ENCODE peak calls at places on chromosomes 1 and 21, in ten cellular contexts. B, S, R, T, Q, D, P, V, E and U are unnamed samples.

GRCh38 chr1:54297596-54298283 is 97.8 kb downstream of the MRPL37 start:
- DNase-seq in B (no peak), S (no peak), R (no peak), T (peak; percentile 90), Q (no peak), D (no peak), P (no peak), V (no peak), E (peak; percentile 33), U (no peak)

GRCh38 chr1:161954050-161954449 is 69.6 kb downstream of the OLFML2B start:
- DNase-seq in B (no peak), S (no peak), R (no peak), T (no peak), Q (no peak), D (no peak), P (no peak), V (no peak), E (no peak), U (no peak)

GRCh38 chr21:34611528-34611927 is 3.4 kb downstream of the RCAN1 start:
- DNase-seq in B (no peak), S (no peak), R (no peak), T (no peak), Q (no peak), D (no peak), P (no peak), V (no peak), E (no peak), U (no peak)

GRCh38 chr1:206847946-206848345 is 17.5 kb upstream of the IL20 start:
- DNase-seq in B (no peak), S (no peak), R (no peak), T (no peak), Q (no peak), D (no peak), P (peak; percentile 70), V (no peak), E (no peak), U (no peak)

GRCh38 chr1:111769517-111770146 is 13.9 kb downstream of the DDX20 start:
- DNase-seq in B (peak; percentile 66), S (peak; percentile 84), R (no peak), T (peak; percentile 21), Q (no peak), D (peak; percentile 50), P (peak; percentile 75), V (peak; percentile 37), E (peak; percentile 86), U (peak; percentile 85)

GRCh38 chr1:12728391-12728790 is 12.5 kb downstream of the AADACL3 start:
- DNase-seq in B (no peak), S (no peak), R (no peak), T (no peak), Q (no peak), D (no peak), P (no peak), V (no peak), E (no peak), U (no peak)

GRCh38 chr1:118945460-118945859 is 42.7 kb downstream of the TBX15 start:
- DNase-seq in B (no peak), S (peak; percentile 48), R (no peak), T (no peak), Q (no peak), D (peak; percentile 45), P (no peak), V (no peak), E (no peak), U (peak; percentile 4)

GRCh38 chr1:55288245-55288644 is 73.1 kb upstream of the USP24 start:
- DNase-seq in B (no peak), S (no peak), R (no peak), T (no peak), Q (no peak), D (peak; percentile 88), P (no peak), V (no peak), E (peak; percentile 80), U (peak; percentile 92)

GRCh38 chr1:11321656-11322491 is 48.9 kb downstream of the UBIAD1 start:
- DNase-seq in B (no peak), S (no peak), R (no peak), T (no peak), Q (peak; percentile 18), D (no peak), P (peak; percentile 80), V (no peak), E (no peak), U (no peak)

GRCh38 chr21:14991957-14992356 is 72.8 kb downstream of the NRIP1 start:
- DNase-seq in B (no peak), S (no peak), R (no peak), T (no peak), Q (no peak), D (peak; percentile 40), P (peak; percentile 73), V (no peak), E (no peak), U (peak; percentile 65)

GRCh38 chr1:247077234-247077633 is 1.4 kb downstream of the ZNF670 start:
- DNase-seq in B (no peak), S (peak; percentile 27), R (no peak), T (no peak), Q (no peak), D (no peak), P (no peak), V (no peak), E (peak; percentile 20), U (peak; percentile 28)

GRCh38 chr1:168170552-168171508 is 7.9 kb upstream of the TIPRL start:
- DNase-seq in B (no peak), S (no peak), R (no peak), T (no peak), Q (no peak), D (no peak), P (no peak), V (no peak), E (peak; percentile 54), U (no peak)

GRCh38 chr1:152374451-152374850 is 14.6 kb upstream of the FLG2 start:
- DNase-seq in B (no peak), S (no peak), R (no peak), T (no peak), Q (no peak), D (no peak), P (no peak), V (no peak), E (no peak), U (no peak)

GRCh38 chr1:30719406-30720270 is 3.7 kb downstream of the MATN1 start:
- DNase-seq in B (no peak), S (peak; percentile 58), R (no peak), T (peak; percentile 80), Q (peak; percentile 46), D (no peak), P (peak; percentile 56), V (no peak), E (no peak), U (peak; percentile 73)

GRCh38 chr1:30718091-30718635 is 5.2 kb downstream of the MATN1 start:
- DNase-seq in B (peak; percentile 100), S (peak; percentile 96), R (peak; percentile 99), T (peak; percentile 97), Q (peak; percentile 100), D (peak; percentile 97), P (peak; percentile 97), V (peak; percentile 100), E (peak; percentile 97), U (peak; percentile 97)

GRCh38 chr1:30716646-30717045 is 6.7 kb downstream of the MATN1 start:
- DNase-seq in B (no peak), S (no peak), R (no peak), T (no peak), Q (peak; percentile 48), D (no peak), P (no peak), V (no peak), E (no peak), U (no peak)

GRCh38 chr1:30720271-30721223 is 2.8 kb downstream of the MATN1 start:
- DNase-seq in B (no peak), S (no peak), R (no peak), T (no peak), Q (peak; percentile 20), D (no peak), P (no peak), V (no peak), E (no peak), U (no peak)

GRCh38 chr1:30718636-30719405 is 4.6 kb downstream of the MATN1 start:
- DNase-seq in B (peak; percentile 79), S (peak; percentile 98), R (peak; percentile 49), T (no peak), Q (peak; percentile 90), D (peak; percentile 97), P (peak; percentile 97), V (peak; percentile 91), E (peak; percentile 98), U (peak; percentile 99)
- TF ChIP-seq CTCF in B (peak; percentile 95), S (peak; percentile 83), R (no peak), T (peak; percentile 90), Q (peak; percentile 95), D (peak; percentile 93), P (peak; percentile 83), V (peak; percentile 98), E (peak; percentile 83), U (peak; percentile 88)

GRCh38 chr1:201126832-201127754 is at the start of gene ASCL5:
- DNase-seq in B (peak; percentile 68), S (peak; percentile 21), R (no peak), T (peak; percentile 95), Q (no peak), D (peak; percentile 43), P (peak; percentile 68), V (no peak), E (no peak), U (peak; percentile 43)
- TF ChIP-seq CTCF in B (no peak), S (no peak), R (no peak), T (peak; percentile 73), Q (no peak), D (peak; percentile 39), P (peak; percentile 31), V (no peak), E (no peak), U (peak; percentile 34)

GRCh38 chr1:231949277-231950122 is 322.9 kb downstream of the DISC1 start:
- DNase-seq in B (peak; percentile 63), S (peak; percentile 79), R (no peak), T (no peak), Q (no peak), D (no peak), P (no peak), V (no peak), E (peak; percentile 46), U (peak; percentile 50)
- TF ChIP-seq CTCF in B (peak; percentile 75), S (no peak), R (no peak), T (peak; percentile 43), Q (no peak), D (no peak), P (no peak), V (peak; percentile 6), E (peak; percentile 20), U (no peak)

GRCh38 chr1:43559714-43560113 is 29.0 kb downstream of the PTPRF start:
- DNase-seq in B (no peak), S (no peak), R (no peak), T (no peak), Q (no peak), D (no peak), P (no peak), V (no peak), E (no peak), U (no peak)

GRCh38 chr1:43557744-43558245 is 27.1 kb downstream of the PTPRF start:
- DNase-seq in B (peak; percentile 53), S (peak; percentile 42), R (no peak), T (peak; percentile 59), Q (no peak), D (no peak), P (peak; percentile 57), V (no peak), E (peak; percentile 83), U (no peak)

GRCh38 chr1:43560286-43560685 is 29.6 kb downstream of the PTPRF start:
- DNase-seq in B (no peak), S (no peak), R (no peak), T (no peak), Q (no peak), D (no peak), P (no peak), V (no peak), E (no peak), U (no peak)

GRCh38 chr1:43556772-43557171 is 26.1 kb downstream of the PTPRF start:
- DNase-seq in B (no peak), S (no peak), R (no peak), T (no peak), Q (no peak), D (no peak), P (no peak), V (no peak), E (no peak), U (no peak)

GRCh38 chr1:43558346-43558841 is 27.7 kb downstream of the PTPRF start:
- DNase-seq in B (peak; percentile 78), S (peak; percentile 34), R (no peak), T (peak; percentile 33), Q (no peak), D (no peak), P (no peak), V (peak; percentile 74), E (peak; percentile 41), U (no peak)
- TF ChIP-seq CTCF in B (no peak), S (no peak), R (no peak), T (no peak), Q (no peak), D (no peak), P (no peak), V (no peak), E (no peak), U (no peak)